ENCODE peak calls at places on chromosome 17, in seven cellular contexts. V is caudate nucleus; F is activated CD8-positive, alpha-beta T cell treated with anti-CD3 and anti-CD28 coated beads, Interleukin-2, amount 10 ng/mL, durations not matched to agents 7 days and 5 days; T is WTC11; K is ureter; X is mucosa of descending colon; Z is GM10248. I is an unnamed sample.

GRCh38 chr17:48871035-48871550 is 21.5 kb upstream of the ATP5MC1 start:
- DNase-seq in V (no peak), F (no peak), T (no peak), K (no peak), X (no peak), Z (no peak), I (no peak)

GRCh38 chr17:50260501-50260911 is 13.8 kb upstream of the TMEM92 start:
- DNase-seq in V (no peak), F (no peak), T (no peak), K (no peak), X (no peak), Z (no peak), I (no peak)

GRCh38 chr17:75105269-75106080 is 4.3 kb upstream of the ARMC7 start:
- DNase-seq in V (no peak), F (peak; percentile 43), T (peak; percentile 80), K (peak; percentile 73), X (peak; percentile 81), Z (peak; percentile 70), I (no peak)

GRCh38 chr17:45867171-45867570 is 22.5 kb downstream of the SPPL2C start:
- DNase-seq in V (peak; percentile 81), F (no peak), T (no peak), K (no peak), X (no peak), Z (no peak), I (no peak)

GRCh38 chr17:48037036-48037881 is at the start of gene COPZ2:
- DNase-seq in V (peak; percentile 17), F (peak; percentile 72), T (peak; percentile 55), K (peak; percentile 73), X (peak; percentile 72), Z (peak; percentile 63), I (peak; percentile 81)

GRCh38 chr17:78430892-78431691 is 52.6 kb downstream of the PGS1 start:
- DNase-seq in V (no peak), F (no peak), T (no peak), K (no peak), X (no peak), Z (no peak), I (no peak)

GRCh38 chr17:42291136-42291535 is 2.8 kb downstream of the STAT5A start:
- DNase-seq in V (no peak), F (no peak), T (no peak), K (no peak), X (peak; percentile 17), Z (no peak), I (no peak)

GRCh38 chr17:46035112-46035818 is 36.2 kb downstream of the STH start:
- DNase-seq in V (no peak), F (no peak), T (no peak), K (no peak), X (no peak), Z (no peak), I (no peak)

GRCh38 chr17:31787857-31788570 is 71.0 kb downstream of the COPRS start:
- DNase-seq in V (no peak), F (no peak), T (no peak), K (peak; percentile 82), X (no peak), Z (no peak), I (no peak)

GRCh38 chr17:77952368-77952767 is 6.1 kb upstream of the TNRC6C start:
- DNase-seq in V (no peak), F (no peak), T (no peak), K (no peak), X (no peak), Z (no peak), I (no peak)

GRCh38 chr17:66540131-66540781 is 237.8 kb downstream of the PRKCA start:
- DNase-seq in V (peak; percentile 91), F (no peak), T (peak; percentile 46), K (no peak), X (peak; percentile 33), Z (no peak), I (no peak)

GRCh38 chr17:31517524-31517923 is 126.0 kb downstream of the RAB11FIP4 start:
- DNase-seq in V (no peak), F (no peak), T (peak; percentile 68), K (no peak), X (no peak), Z (no peak), I (no peak)

GRCh38 chr17:75723201-75723930 is 2.1 kb downstream of the ITGB4 start:
- DNase-seq in V (no peak), F (no peak), T (no peak), K (peak; percentile 86), X (peak; percentile 89), Z (no peak), I (no peak)

GRCh38 chr17:35745749-35746320 is 7.2 kb downstream of the GAS2L2 start:
- DNase-seq in V (no peak), F (no peak), T (no peak), K (no peak), X (no peak), Z (no peak), I (no peak)

GRCh38 chr17:69269174-69269998 is 40.8 kb upstream of the ABCA10 start:
- DNase-seq in V (no peak), F (no peak), T (no peak), K (no peak), X (no peak), Z (no peak), I (no peak)

GRCh38 chr17:4161179-4161559 is 18.2 kb downstream of the CYB5D2 start:
- DNase-seq in V (no peak), F (no peak), T (peak; percentile 21), K (peak; percentile 80), X (no peak), Z (no peak), I (no peak)

GRCh38 chr17:40598928-40599627 is 33.8 kb upstream of the CCR7 start:
- DNase-seq in V (no peak), F (peak; percentile 65), T (no peak), K (no peak), X (no peak), Z (peak; percentile 74), I (peak; percentile 81)

GRCh38 chr17:83122834-83123233 is 43.4 kb downstream of the METRNL start:
- DNase-seq in V (no peak), F (no peak), T (no peak), K (no peak), X (no peak), Z (no peak), I (no peak)

GRCh38 chr17:31111183-31111582 is 16.4 kb downstream of the NF1 start:
- DNase-seq in V (no peak), F (no peak), T (no peak), K (no peak), X (no peak), Z (no peak), I (no peak)

GRCh38 chr17:57033296-57033695 is 51.8 kb upstream of the AKAP1 start:
- DNase-seq in V (no peak), F (no peak), T (no peak), K (peak; percentile 66), X (no peak), Z (no peak), I (no peak)

GRCh38 chr17:81715872-81716673 is 4.0 kb downstream of the SLC25A10 start:
- DNase-seq in V (no peak), F (no peak), T (no peak), K (no peak), X (no peak), Z (no peak), I (no peak)

GRCh38 chr17:18381953-18382245 is 4.3 kb downstream of the EVPLL start:
- DNase-seq in V (no peak), F (no peak), T (no peak), K (no peak), X (no peak), Z (no peak), I (no peak)